ENCODE peak calls at places on chromosomes 2 and 18, in six cellular contexts. D is NCI-H1417; Z is non-pigmented ciliary epithelial cell; F is stimulated activated CD4-positive, alpha-beta T cell treated with anti-CD3 and anti-CD28 coated beads, TNF-alpha, amount 100 ng/mL, for 1 hour; S is iris pigment epithelial cell; W is germinal center. N is an unnamed sample.
A peak's percentile ranks its signal among the peaks of the same experiment; 100 is the strongest.

GRCh38 chr2:119429225-119430000 is 2.2 kb upstream of the TMEM37 start:
- DNase-seq in S (peak; percentile 49), W (no peak), F (no peak), D (no peak), Z (no peak), N (no peak)

GRCh38 chr2:43538034-43538670 is 57.7 kb downstream of the THADA start:
- DNase-seq in F (no peak), D (no peak), Z (no peak), S (no peak), W (no peak), N (no peak)

GRCh38 chr2:29844713-29845320 is 76.6 kb downstream of the ALK start:
- DNase-seq in Z (no peak), W (no peak), F (no peak), D (no peak), S (no peak), N (no peak)

GRCh38 chr2:234880551-234881211 is 71.1 kb upstream of the SH3BP4 start:
- DNase-seq in D (no peak), S (peak; percentile 95), W (no peak), Z (peak; percentile 92), F (no peak), N (no peak)

GRCh38 chr18:66971951-66972350 is 368.1 kb upstream of the CDH19 start:
- DNase-seq in F (no peak), W (no peak), Z (no peak), S (no peak), D (no peak), N (no peak)

GRCh38 chr2:21194828-21195227 is 71.1 kb downstream of the TDRD15 start:
- DNase-seq in D (no peak), W (no peak), S (no peak), F (no peak), Z (no peak), N (no peak)

GRCh38 chr2:95058466-95058988 is 33.0 kb downstream of the MAL start:
- DNase-seq in F (no peak), S (no peak), D (no peak), W (no peak), Z (no peak), N (peak; percentile 19)

GRCh38 chr18:26453370-26454030 is 94.9 kb downstream of the KCTD1 start:
- DNase-seq in Z (no peak), S (no peak), F (no peak), D (peak; percentile 39), W (no peak), N (no peak)

GRCh38 chr2:240598311-240598911 is 11.9 kb downstream of the CAPN10 start:
- DNase-seq in D (no peak), S (no peak), F (no peak), W (no peak), Z (no peak), N (no peak)

GRCh38 chr18:62198259-62198658 is 11.2 kb downstream of the RELCH start:
- DNase-seq in W (no peak), D (no peak), Z (no peak), F (no peak), S (no peak), N (no peak)

GRCh38 chr2:205053827-205054410 is 508.6 kb downstream of the PARD3B start:
- DNase-seq in Z (peak; percentile 13), S (peak; percentile 22), W (no peak), D (no peak), F (no peak), N (no peak)

GRCh38 chr2:50879457-50879856 is 152.5 kb downstream of the NRXN1 start:
- DNase-seq in F (no peak), Z (no peak), S (no peak), D (no peak), W (no peak), N (no peak)

GRCh38 chr18:76449110-76449453 is 46.0 kb downstream of the ZNF516 start:
- DNase-seq in F (no peak), W (no peak), D (no peak), Z (no peak), S (no peak), N (no peak)

GRCh38 chr2:49165662-49166061 is 11.3 kb upstream of the FSHR start:
- DNase-seq in F (no peak), Z (no peak), S (no peak), D (no peak), W (no peak), N (no peak)

GRCh38 chr2:25512707-25513106 is 160.7 kb downstream of the DTNB start:
- DNase-seq in W (no peak), Z (no peak), F (no peak), D (no peak), S (no peak), N (no peak)

GRCh38 chr2:202037086-202037485 is 3.4 kb downstream of the FZD7 start:
- DNase-seq in F (no peak), W (no peak), Z (no peak), S (peak; percentile 18), D (no peak), N (peak; percentile 61)

GRCh38 chr2:200454839-200455801 is 54.7 kb downstream of the KCTD18 start:
- DNase-seq in D (no peak), S (peak; percentile 61), F (no peak), Z (no peak), W (no peak), N (no peak)

GRCh38 chr2:46216213-46216612 is 81.0 kb upstream of the EPAS1 start:
- DNase-seq in S (peak; percentile 89), D (no peak), W (no peak), Z (peak; percentile 53), F (no peak), N (no peak)

GRCh38 chr2:54559593-54560145 is 103.5 kb downstream of the SPTBN1 start:
- DNase-seq in W (peak; percentile 39), F (no peak), D (peak; percentile 33), S (peak; percentile 89), Z (no peak), N (peak; percentile 77)

GRCh38 chr2:222651721-222652420 is 4.0 kb downstream of the FARSB start:
- DNase-seq in F (no peak), D (no peak), Z (no peak), W (no peak), S (peak; percentile 17), N (no peak)

GRCh38 chr2:40271066-40271465 is 180.8 kb downstream of the SLC8A1 start:
- DNase-seq in Z (no peak), D (no peak), S (no peak), W (no peak), F (no peak), N (no peak)

GRCh38 chr2:33216508-33217182 is 259.8 kb upstream of the RASGRP3 start:
- DNase-seq in S (peak; percentile 77), Z (no peak), W (no peak), F (no peak), D (no peak), N (no peak)

GRCh38 chr2:220969348-220969747 is 602.8 kb downstream of the EPHA4 start:
- DNase-seq in S (no peak), W (no peak), D (no peak), F (no peak), Z (no peak), N (no peak)

GRCh38 chr2:26540306-26540705 is 62.4 kb upstream of the OTOF start:
- DNase-seq in F (no peak), S (no peak), Z (no peak), D (no peak), W (no peak), N (no peak)